ENCODE peak calls at places on chromosomes 3 and 15, in five cellular contexts. C is CD8-positive, alpha-beta memory T cell; S is prostate gland; M is IMR-90; Y is aorta. I is an unnamed sample.
A peak's percentile ranks its signal among the peaks of the same experiment; 100 is the strongest.

GRCh38 chr3:30493912-30494311 is 112.5 kb upstream of the TGFBR2 start:
- DNase-seq in C (no peak), S (no peak), M (peak; percentile 77), Y (no peak), I (no peak)

GRCh38 chr3:70824785-70825184 is 512.3 kb upstream of the MDFIC2 start:
- DNase-seq in C (no peak), S (no peak), M (peak; percentile 79), Y (no peak), I (peak; percentile 61)

GRCh38 chr3:50154840-50155490 is at the start of gene SEMA3F:
- DNase-seq in C (peak; percentile 71), S (peak; percentile 72), M (peak; percentile 56), Y (peak; percentile 89), I (peak; percentile 92)

GRCh38 chr3:159818399-159818798 is 170.2 kb upstream of the IL12A start:
- DNase-seq in C (no peak), S (no peak), M (no peak), Y (no peak), I (no peak)

GRCh38 chr15:65790692-65791334 is 1.3 kb downstream of the DENND4A start:
- DNase-seq in C (no peak), S (no peak), M (peak; percentile 47), Y (no peak), I (peak; percentile 38)

GRCh38 chr3:130688677-130689076 is 58.0 kb downstream of the PIK3R4 start:
- DNase-seq in C (no peak), S (no peak), M (no peak), Y (no peak), I (no peak)

GRCh38 chr15:60511351-60512157 is 32.6 kb upstream of the ICE2 start:
- DNase-seq in C (no peak), S (no peak), M (peak; percentile 10), Y (no peak), I (peak; percentile 38)

GRCh38 chr15:67825880-67826716 is 789 bp downstream of the SKOR1 start:
- DNase-seq in C (no peak), S (no peak), M (no peak), Y (peak; percentile 69), I (no peak)

GRCh38 chr15:47998523-47999113 is 122.2 kb upstream of the SLC24A5 start:
- DNase-seq in C (no peak), S (no peak), M (no peak), Y (no peak), I (no peak)

GRCh38 chr3:163722421-163722820 is 1355.9 kb downstream of the SI start:
- DNase-seq in C (no peak), S (no peak), M (no peak), Y (no peak), I (no peak)

GRCh38 chr3:18444597-18445420 is 19.7 kb upstream of the SATB1 start:
- DNase-seq in C (peak; percentile 85), S (peak; percentile 60), M (peak; percentile 40), Y (peak; percentile 91), I (peak; percentile 91)

GRCh38 chr3:12954891-12955650 is 113.7 kb upstream of the RPL32 start:
- DNase-seq in C (no peak), S (peak; percentile 87), M (no peak), Y (peak; percentile 96), I (peak; percentile 12)

GRCh38 chr15:99167640-99168039 is 62.8 kb downstream of the SYNM start:
- DNase-seq in C (no peak), S (no peak), M (no peak), Y (no peak), I (no peak)

GRCh38 chr15:64535460-64536243 is 75.3 kb downstream of the ZNF609 start:
- DNase-seq in C (no peak), S (no peak), M (no peak), Y (no peak), I (no peak)

GRCh38 chr15:100383302-100384107 is 41.7 kb upstream of the ADAMTS17 start:
- DNase-seq in C (peak; percentile 49), S (peak; percentile 23), M (no peak), Y (no peak), I (peak; percentile 52)

GRCh38 chr3:162034368-162034767 is 537.8 kb downstream of the OTOL1 start:
- DNase-seq in C (no peak), S (no peak), M (peak; percentile 54), Y (no peak), I (peak; percentile 0)

GRCh38 chr3:155978324-155978723 is 107.9 kb downstream of the GMPS start:
- DNase-seq in C (no peak), S (no peak), M (no peak), Y (no peak), I (no peak)

GRCh38 chr3:59717679-59718205 is 667.9 kb upstream of the CFAP20DC start:
- DNase-seq in C (no peak), S (no peak), M (no peak), Y (no peak), I (no peak)

GRCh38 chr3:15292765-15293522 is 39.4 kb downstream of the SH3BP5 start:
- DNase-seq in C (no peak), S (no peak), M (peak; percentile 44), Y (peak; percentile 90), I (no peak)

GRCh38 chr3:48930590-48930989 is 11.9 kb downstream of the ARIH2 start:
- DNase-seq in C (no peak), S (no peak), M (no peak), Y (no peak), I (no peak)
- H3K4me1 ChIP-seq in C (peaks cover 49% of the 10 kb centered on the region), S (peaks cover 5% of the 10 kb centered on the region), M (peaks cover 6% of the 10 kb centered on the region), Y (peaks cover 2% of the 10 kb centered on the region), I (peaks cover 8% of the 10 kb centered on the region)

GRCh38 chr3:53116956-53117355 is 13.3 kb downstream of the RFT1 start:
- DNase-seq in C (no peak), S (no peak), M (no peak), Y (no peak), I (no peak)
- H3K36me3 ChIP-seq in C (peaks cover 38% of the 10 kb centered on the region), S (peaks cover 7% of the 10 kb centered on the region), M (peaks cover 35% of the 10 kb centered on the region), Y (peaks cover 10% of the 10 kb centered on the region), I (peaks cover 44% of the 10 kb centered on the region)

GRCh38 chr15:72304596-72304995 is 15.4 kb downstream of the CELF6 start:
- DNase-seq in C (no peak), S (no peak), M (no peak), Y (no peak), I (no peak)

GRCh38 chr15:72302955-72303354 is 17.0 kb downstream of the CELF6 start:
- DNase-seq in C (no peak), S (no peak), M (no peak), Y (no peak), I (no peak)

GRCh38 chr15:72307036-72307435 is 12.9 kb downstream of the CELF6 start:
- DNase-seq in C (no peak), S (no peak), M (no peak), Y (no peak), I (no peak)

DNA sequence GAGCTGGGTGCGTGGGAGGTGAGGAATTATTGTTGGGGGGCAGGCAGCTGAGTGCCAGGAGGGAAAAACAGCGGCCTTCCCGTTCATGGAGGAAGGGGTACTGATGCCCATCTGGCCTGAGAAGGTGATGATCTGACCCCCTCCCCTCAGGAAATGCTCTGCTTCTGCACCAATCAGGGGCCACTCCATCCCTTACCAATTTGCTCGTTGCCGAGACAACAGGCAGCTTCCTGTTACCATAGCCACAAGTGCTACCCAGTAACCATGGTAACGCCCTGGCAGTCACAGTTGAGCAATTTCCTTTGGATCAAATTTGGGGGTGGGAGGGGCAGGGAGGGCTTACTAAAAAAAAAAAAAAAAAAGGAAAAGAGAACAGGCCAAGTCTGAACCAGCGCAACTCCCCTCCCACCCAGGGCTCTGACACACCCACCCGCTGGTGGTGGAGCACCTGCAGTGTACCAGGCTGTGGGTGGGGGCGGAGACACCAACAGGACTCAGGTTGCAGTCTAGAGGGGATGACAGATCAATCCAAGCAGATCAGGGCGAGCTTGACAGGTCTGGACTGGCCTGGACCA is 13.7 kb downstream of the CELF6 start:
- DNase-seq in C (peak; percentile 80), S (no peak), M (peak; percentile 32), Y (no peak), I (no peak)
- H3K27me3 ChIP-seq in C (no peaks in the 10 kb centered on the region), S (no peaks in the 10 kb centered on the region), M (peaks cover 20% of the 10 kb centered on the region), Y (no peaks in the 10 kb centered on the region), I (peaks cover 19% of the 10 kb centered on the region)

GRCh38 chr3:127776347-127776746 is 46.0 kb downstream of the MGLL start:
- DNase-seq in C (no peak), S (no peak), M (no peak), Y (peak; percentile 44), I (no peak)
- H3K4me1 ChIP-seq in C (no peaks in the 10 kb centered on the region), S (peaks cover 3% of the 10 kb centered on the region), M (peaks cover 34% of the 10 kb centered on the region), Y (no peaks in the 10 kb centered on the region), I (peaks cover 20% of the 10 kb centered on the region)

GRCh38 chr15:62647195-62647865 is 395.2 kb upstream of the TPM1 start:
- DNase-seq in C (no peak), S (no peak), M (peak; percentile 68), Y (no peak), I (peak; percentile 46)
- H3K36me3 ChIP-seq in C (no peaks in the 10 kb centered on the region), S (no peaks in the 10 kb centered on the region), M (peaks cover 3% of the 10 kb centered on the region), Y (no peaks in the 10 kb centered on the region), I (no peaks in the 10 kb centered on the region)

GRCh38 chr15:73832657-73833056 is 40.7 kb upstream of the TBC1D21 start:
- DNase-seq in C (no peak), S (no peak), M (no peak), Y (peak; percentile 32), I (peak; percentile 7)

GRCh38 chr15:73822998-73823397 is 50.4 kb upstream of the TBC1D21 start:
- DNase-seq in C (no peak), S (no peak), M (peak; percentile 43), Y (peak; percentile 27), I (peak; percentile 70)

GRCh38 chr15:73821181-73821580 is 52.2 kb upstream of the TBC1D21 start:
- DNase-seq in C (no peak), S (no peak), M (no peak), Y (peak; percentile 6), I (no peak)

GRCh38 chr15:73826711-73827243 is 46.6 kb upstream of the TBC1D21 start:
- DNase-seq in C (no peak), S (no peak), M (no peak), Y (peak; percentile 8), I (no peak)
- H3K27me3 ChIP-seq in C (no peaks in the 10 kb centered on the region), S (no peaks in the 10 kb centered on the region), M (peaks cover 22% of the 10 kb centered on the region), Y (no peaks in the 10 kb centered on the region), I (no peaks in the 10 kb centered on the region)

DNA sequence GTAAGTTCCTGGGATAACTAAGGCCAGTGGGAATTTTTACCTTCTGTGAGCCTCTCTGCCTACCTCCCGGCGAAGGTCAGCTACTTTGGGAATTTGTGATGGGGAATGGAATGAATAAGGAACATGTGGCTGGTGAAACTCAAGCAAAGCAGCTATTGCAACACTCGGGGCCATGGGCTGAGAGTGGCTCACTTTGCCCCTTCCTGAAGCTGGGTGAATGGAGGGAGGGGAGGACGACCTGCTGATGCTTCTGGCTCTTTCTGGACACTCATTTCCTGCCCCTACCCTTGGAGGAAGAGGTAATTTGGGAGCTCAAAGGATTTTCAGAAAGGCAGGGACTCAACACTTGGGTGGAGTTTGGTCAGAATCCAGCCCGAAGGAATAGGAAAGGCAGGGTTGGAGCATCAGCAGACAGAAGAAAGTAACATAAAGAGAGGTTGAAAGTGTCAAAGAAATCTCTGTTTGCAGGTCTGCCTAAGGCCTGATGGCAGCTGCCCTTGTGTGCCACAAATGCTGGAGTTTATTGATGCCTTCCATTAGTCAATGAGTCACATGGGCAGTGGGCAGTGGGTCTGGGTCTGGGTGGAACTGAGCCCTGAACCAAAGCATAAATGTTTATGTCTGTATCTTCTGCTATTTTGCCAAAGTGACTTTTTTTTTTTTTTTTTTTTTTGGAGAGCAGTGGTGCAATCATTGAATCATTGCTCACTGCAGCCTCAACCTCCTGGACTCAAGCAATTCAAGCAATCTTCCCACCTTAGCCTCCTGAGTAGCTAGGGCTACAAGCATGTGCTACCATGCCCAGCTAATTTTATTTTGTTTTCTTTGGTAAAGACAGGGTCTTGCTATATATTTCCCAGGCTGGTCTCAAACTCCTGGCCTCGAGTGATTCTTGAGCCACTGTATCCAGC is 12.4 kb downstream of the LAMP3 start:
- DNase-seq in C (no peak), S (no peak), M (no peak), Y (no peak), I (no peak)
- H3K4me1 ChIP-seq in C (no peaks in the 10 kb centered on the region), S (no peaks in the 10 kb centered on the region), M (no peaks in the 10 kb centered on the region), Y (no peaks in the 10 kb centered on the region), I (no peaks in the 10 kb centered on the region)

I was measured in cardiac muscle cell.